ENCODE peak calls at places on chromosomes 11 and 22, in ten cellular contexts. A is stromal cell of bone marrow; U is DMS 273 treated with DMSO at 0.1 percent for 48 hours; Y is activated CD4-positive, CD25-positive, alpha-beta regulatory T cell; P is cardiac muscle cell; D is T-helper 1 cell; W is ovary; S is GM18507; L is left colon; R is stimulated activated CD4-positive, alpha-beta T cell treated with anti-CD3 and anti-CD28 coated beads, TNF-alpha, amount 100 ng/mL, for 1 hour. G is an unnamed sample.

GRCh38 chr22:28547132-28547842 is 132.4 kb downstream of the TTC28 start:
- DNase-seq in W (no peak), Y (no peak), R (no peak), S (no peak), A (peak; percentile 54), D (no peak), U (no peak), L (no peak), P (peak; percentile 77), G (no peak)

GRCh38 chr11:27210509-27210908 is 152.5 kb downstream of the CCDC34 start:
- DNase-seq in D (no peak), A (no peak), U (no peak), W (no peak), S (no peak), L (no peak), P (no peak), R (no peak), Y (no peak), G (no peak)

GRCh38 chr11:64357446-64357845 is 1.5 kb upstream of the RPS6KA4 start:
- DNase-seq in A (no peak), U (no peak), L (no peak), Y (no peak), S (no peak), W (no peak), D (no peak), P (no peak), R (no peak), G (no peak)

GRCh38 chr11:19679952-19680823 is 32.4 kb upstream of the NAV2 start:
- DNase-seq in W (peak; percentile 74), L (peak; percentile 71), U (no peak), R (no peak), Y (no peak), D (no peak), S (no peak), P (peak; percentile 97), A (peak; percentile 98), G (peak; percentile 71)

GRCh38 chr22:42462016-42462415 is 29.8 kb upstream of the NFAM1 start:
- DNase-seq in W (no peak), D (no peak), L (no peak), P (no peak), U (no peak), S (no peak), A (no peak), R (no peak), Y (no peak), G (no peak)

GRCh38 chr22:36395061-36395849 is 7.5 kb upstream of the MYH9 start:
- DNase-seq in D (no peak), A (no peak), U (no peak), L (peak; percentile 74), Y (no peak), S (no peak), R (no peak), W (no peak), P (no peak), G (no peak)

GRCh38 chr11:65917434-65918210 is 1.2 kb downstream of the C11orf68 start:
- DNase-seq in S (no peak), U (no peak), R (no peak), A (no peak), P (no peak), D (no peak), W (peak; percentile 56), Y (no peak), L (no peak), G (no peak)

GRCh38 chr22:31929126-31929928 is 15.0 kb upstream of the YWHAH start:
- DNase-seq in S (no peak), P (no peak), W (no peak), A (no peak), R (no peak), L (no peak), Y (no peak), D (no peak), U (no peak), G (no peak)

GRCh38 chr11:57432714-57433163 is 5.8 kb upstream of the SLC43A3 start:
- DNase-seq in D (no peak), U (no peak), W (no peak), R (no peak), A (peak; percentile 43), S (no peak), L (no peak), P (peak; percentile 95), Y (no peak), G (peak; percentile 26)

GRCh38 chr22:24391836-24392217 is 35.6 kb upstream of the ADORA2A start:
- DNase-seq in Y (no peak), R (no peak), W (no peak), D (no peak), L (no peak), U (no peak), P (peak; percentile 67), S (no peak), A (no peak), G (no peak)

GRCh38 chr22:38881464-38881871 is 9.5 kb upstream of the CBX6 start:
- DNase-seq in A (peak; percentile 91), Y (no peak), D (no peak), U (no peak), W (peak; percentile 76), S (no peak), R (no peak), P (peak; percentile 93), L (no peak), G (no peak)

GRCh38 chr11:352456-353180 is 16.7 kb upstream of the B4GALNT4 start:
- DNase-seq in U (no peak), S (no peak), A (no peak), W (peak; percentile 46), Y (no peak), R (no peak), P (no peak), D (no peak), L (no peak), G (no peak)

GRCh38 chr11:117749541-117749910 is 47.5 kb downstream of the DSCAML1 start:
- DNase-seq in D (no peak), Y (no peak), W (no peak), R (no peak), L (no peak), S (no peak), P (no peak), U (no peak), A (no peak), G (no peak)

GRCh38 chr22:46031066-46031465 is 54.1 kb upstream of the WNT7B start:
- DNase-seq in R (no peak), S (no peak), P (no peak), L (peak; percentile 22), D (no peak), Y (no peak), A (no peak), W (no peak), U (no peak), G (no peak)

GRCh38 chr22:36237462-36238347 is 1.6 kb downstream of the APOL2 start:
- DNase-seq in P (peak; percentile 25), S (no peak), Y (no peak), W (no peak), A (no peak), U (no peak), D (no peak), L (no peak), R (no peak), G (no peak)

GRCh38 chr11:108853864-108854263 is 189.0 kb downstream of the DDX10 start:
- DNase-seq in S (no peak), D (no peak), W (no peak), Y (no peak), A (no peak), R (no peak), P (no peak), L (no peak), U (no peak), G (no peak)

GRCh38 chr22:31715157-31715778 is 34.7 kb downstream of the PRR14L start:
- DNase-seq in P (peak; percentile 58), Y (no peak), U (no peak), L (no peak), W (no peak), A (no peak), D (no peak), R (no peak), S (no peak), G (no peak)

GRCh38 chr11:65316311-65316978 is 1.8 kb downstream of the CDC42EP2 start:
- DNase-seq in A (peak; percentile 94), R (no peak), S (no peak), W (peak; percentile 63), D (no peak), Y (no peak), L (no peak), U (no peak), P (peak; percentile 84), G (peak; percentile 21)

GRCh38 chr11:1507381-1508140 is 21.0 kb upstream of the MOB2 start:
- DNase-seq in D (no peak), S (no peak), W (no peak), U (no peak), R (no peak), A (no peak), P (no peak), Y (no peak), L (no peak), G (no peak)

GRCh38 chr11:77107950-77108349 is 5.3 kb downstream of the OMP start:
- DNase-seq in S (no peak), L (peak; percentile 73), P (peak; percentile 92), U (no peak), R (no peak), Y (no peak), W (peak; percentile 87), D (no peak), A (peak; percentile 77), G (peak; percentile 88)

GRCh38 chr11:714436-714835 is 8.4 kb downstream of the EPS8L2 start:
- DNase-seq in S (no peak), P (no peak), D (no peak), U (no peak), W (no peak), Y (no peak), A (no peak), R (no peak), L (no peak), G (no peak)

GRCh38 chr22:44195189-44195871 is 14.6 kb downstream of the PARVG start:
- DNase-seq in W (no peak), Y (no peak), P (no peak), S (no peak), A (no peak), L (no peak), R (no peak), U (no peak), D (no peak), G (no peak)

GRCh38 chr11:126456089-126456488 is 100.6 kb downstream of the ST3GAL4 start:
- DNase-seq in P (no peak), W (no peak), A (no peak), U (no peak), D (no peak), R (no peak), S (no peak), Y (no peak), L (no peak), G (no peak)

GRCh38 chr11:79648766-79649545 is 208.1 kb upstream of the TENM4 start:
- DNase-seq in U (no peak), W (no peak), D (no peak), S (no peak), P (no peak), Y (no peak), L (no peak), A (no peak), R (no peak), G (no peak)

GRCh38 chr11:76235233-76236091 is 29.2 kb upstream of the WNT11 start:
- DNase-seq in L (peak; percentile 86), Y (peak; percentile 71), A (peak; percentile 73), D (peak; percentile 65), U (peak; percentile 92), R (peak; percentile 78), S (peak; percentile 92), P (peak; percentile 95), W (peak; percentile 93), G (peak; percentile 94)

GRCh38 chr11:59601788-59602187 is 13.8 kb downstream of the OSBP start:
- DNase-seq in Y (no peak), L (no peak), P (no peak), A (no peak), S (no peak), U (no peak), R (no peak), D (no peak), W (no peak), G (no peak)

GRCh38 chr11:68904458-68904847 is 762 bp downstream of the IGHMBP2 start:
- DNase-seq in R (no peak), Y (no peak), S (no peak), D (no peak), L (peak; percentile 35), W (no peak), A (no peak), U (no peak), P (peak; percentile 11), G (no peak)

GRCh38 chr11:68509105-68509504 is 48.6 kb downstream of the PPP6R3 start:
- DNase-seq in U (no peak), S (no peak), W (no peak), L (no peak), A (no peak), P (no peak), Y (no peak), R (no peak), D (no peak), G (no peak)

G was measured in mucosa of gallbladder.